ENCODE peak calls at places on chromosomes 3 and 15, in five cellular contexts. B is IMR-90, U is GM12878, N is K562, Z is A549. I is an unnamed sample.

GRCh38 chr3:34676431-34676830 is 878.0 kb downstream of the PDCD6IP start:
- DNase-seq in B (no peak), U (no peak), N (no peak), Z (no peak), I (no peak)

GRCh38 chr3:160343132-160343531 is 55.9 kb downstream of the IFT80 start:
- DNase-seq in B (peak; percentile 49), U (no peak), N (no peak), Z (no peak), I (peak; percentile 5)

GRCh38 chr3:177893321-177893720 is 642.9 kb upstream of the KCNMB2 start:
- DNase-seq in B (no peak), U (no peak), N (no peak), Z (no peak), I (no peak)

GRCh38 chr3:57131210-57131588 is 34.0 kb downstream of the IL17RD start:
- DNase-seq in B (no peak), U (no peak), N (no peak), Z (no peak), I (no peak)

GRCh38 chr15:77266708-77267387 is 153.1 kb downstream of the PEAK1 start:
- DNase-seq in B (peak; percentile 64), U (no peak), N (no peak), Z (no peak), I (no peak)

GRCh38 chr3:171227333-171227732 is 200.8 kb upstream of the SLC2A2 start:
- DNase-seq in B (no peak), U (no peak), N (no peak), Z (no peak), I (no peak)

GRCh38 chr15:58535337-58535736 is 103.5 kb downstream of the LIPC start:
- DNase-seq in B (no peak), U (no peak), N (no peak), Z (no peak), I (no peak)

GRCh38 chr15:72680931-72681330 is 5.1 kb downstream of the HIGD2B start:
- DNase-seq in B (no peak), U (no peak), N (no peak), Z (no peak), I (no peak)

GRCh38 chr3:186003610-186004009 is 65.8 kb upstream of the TRA2B start:
- DNase-seq in B (no peak), U (peak; percentile 20), N (no peak), Z (no peak), I (no peak)

GRCh38 chr3:149466192-149466591 is 8.3 kb upstream of the TM4SF4 start:
- DNase-seq in B (peak; percentile 90), U (no peak), N (no peak), Z (no peak), I (no peak)

GRCh38 chr3:9812870-9813483 is 2.9 kb downstream of the TTLL3 start:
- DNase-seq in B (no peak), U (no peak), N (no peak), Z (no peak), I (no peak)

GRCh38 chr3:109275702-109276293 is 40.5 kb downstream of the DPPA2 start:
- DNase-seq in B (peak; percentile 37), U (no peak), N (peak; percentile 24), Z (peak; percentile 40), I (peak; percentile 38)

GRCh38 chr3:50575372-50575771 is 6.0 kb downstream of the HEMK1 start:
- DNase-seq in B (peak; percentile 20), U (no peak), N (no peak), Z (no peak), I (no peak)

GRCh38 chr3:129021140-129021551 is 20.0 kb downstream of the EFCC1 start:
- DNase-seq in B (peak; percentile 83), U (no peak), N (no peak), Z (no peak), I (no peak)

GRCh38 chr3:155963557-155963956 is 93.1 kb downstream of the GMPS start:
- DNase-seq in B (peak; percentile 51), U (no peak), N (no peak), Z (no peak), I (no peak)

GRCh38 chr15:82613764-82614163 is 33.4 kb downstream of the CPEB1 start:
- DNase-seq in B (no peak), U (no peak), N (no peak), Z (no peak), I (no peak)

GRCh38 chr15:32908921-32909320 is 191.1 kb downstream of the GREM1 start:
- DNase-seq in B (no peak), U (no peak), N (no peak), Z (no peak), I (no peak)

GRCh38 chr3:4730734-4731133 is 237.6 kb downstream of the ITPR1 start:
- DNase-seq in B (no peak), U (no peak), N (no peak), Z (no peak), I (no peak)

GRCh38 chr3:41330465-41330864 is 131.2 kb downstream of the CTNNB1 start:
- DNase-seq in B (peak; percentile 47), U (no peak), N (no peak), Z (no peak), I (no peak)

GRCh38 chr3:3086239-3086638 is 23.9 kb downstream of the IL5RA start:
- DNase-seq in B (no peak), U (no peak), N (no peak), Z (no peak), I (no peak)

GRCh38 chr15:94829887-94830884 is 598.8 kb downstream of the MCTP2 start:
- DNase-seq in B (no peak), U (no peak), N (no peak), Z (no peak), I (no peak)

DNA sequence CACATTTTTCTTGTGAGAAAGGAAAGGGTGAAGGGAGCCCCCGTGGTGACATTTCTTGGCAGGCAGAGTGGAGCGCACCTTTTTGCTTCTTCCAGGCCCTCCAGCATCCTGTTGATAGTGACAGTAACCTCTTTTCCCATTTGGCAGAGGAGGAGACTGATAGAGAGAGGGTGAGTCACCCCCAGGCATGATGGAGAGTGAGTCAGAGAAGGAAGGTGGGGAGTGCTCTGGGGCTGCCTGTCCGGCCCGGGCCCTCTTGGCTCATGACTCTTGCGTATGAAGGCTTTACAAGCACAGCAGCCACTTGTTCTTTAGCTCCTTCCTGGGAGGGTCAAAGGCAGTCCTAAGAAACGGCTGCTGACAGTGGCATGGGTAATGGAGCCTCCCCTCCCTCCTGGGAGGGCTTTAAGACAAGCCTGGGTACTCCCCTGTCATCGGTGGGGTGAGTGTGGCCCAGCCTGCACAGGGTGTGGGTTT is 16.0 kb downstream of the ANKRD63 start:
- DNase-seq in B (peak; percentile 97), U (no peak), N (peak; percentile 90), Z (peak; percentile 85), I (no peak)
- TF ChIP-seq RCOR1 in B (peak; percentile 95), U (no peak), N (no peak), Z (no peak), I (no peak)

DNA sequence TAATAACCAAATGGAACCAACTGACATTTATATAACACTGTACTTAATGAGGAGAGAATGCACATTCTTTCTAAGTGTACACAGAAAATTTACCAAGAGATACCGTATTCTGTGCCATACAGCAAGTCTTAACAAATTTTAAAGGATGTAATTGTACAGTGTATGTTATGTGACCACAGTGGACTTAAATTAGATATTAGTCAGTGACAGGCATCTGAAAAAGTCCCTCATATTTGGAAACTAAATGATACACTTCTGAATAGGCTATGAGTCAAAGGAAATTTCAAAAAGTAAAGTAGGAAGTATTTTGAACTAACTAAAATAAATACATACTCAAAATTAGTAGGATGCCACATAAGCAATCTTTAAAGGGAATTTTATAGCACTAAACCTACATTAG is 59.6 kb upstream of the P3H2 start:
- DNase-seq in B (peak; percentile 78), U (no peak), N (no peak), Z (no peak), I (no peak)
- H3K27ac ChIP-seq in B (no peak overlapping the region), U (no peak overlapping the region), N (no peak overlapping the region), Z (no peak overlapping the region), I (peak overlapping the region; percentile 4)

DNA sequence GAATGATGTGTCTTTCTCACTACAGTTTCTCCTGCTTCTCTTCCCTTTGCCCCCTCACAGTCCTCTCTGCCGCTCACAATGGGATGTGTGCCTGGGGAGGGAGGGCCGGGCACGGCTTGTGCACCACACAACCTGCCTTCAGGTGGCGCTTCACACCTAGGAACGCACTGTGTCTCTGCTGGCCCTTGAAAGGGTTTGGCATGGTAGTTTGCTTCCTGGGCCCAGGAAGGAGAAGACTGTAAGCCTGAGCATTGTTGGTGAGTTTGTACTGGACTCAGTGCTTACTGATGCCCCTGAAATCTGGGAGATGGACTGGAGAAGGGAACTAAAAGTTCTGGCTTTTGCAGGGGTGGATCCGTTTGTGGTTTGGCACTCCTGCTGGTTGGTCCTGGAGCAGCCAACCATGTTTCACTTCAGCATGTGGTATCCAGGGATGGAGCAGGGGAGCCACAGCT is 9.2 kb downstream of the ALPK3 start:
- DNase-seq in B (no peak), U (no peak), N (peak; percentile 72), Z (peak; percentile 75), I (no peak)
- TF ChIP-seq RCOR1 in B (no peak), U (no peak), N (no peak), Z (no peak), I (no peak)

DNA sequence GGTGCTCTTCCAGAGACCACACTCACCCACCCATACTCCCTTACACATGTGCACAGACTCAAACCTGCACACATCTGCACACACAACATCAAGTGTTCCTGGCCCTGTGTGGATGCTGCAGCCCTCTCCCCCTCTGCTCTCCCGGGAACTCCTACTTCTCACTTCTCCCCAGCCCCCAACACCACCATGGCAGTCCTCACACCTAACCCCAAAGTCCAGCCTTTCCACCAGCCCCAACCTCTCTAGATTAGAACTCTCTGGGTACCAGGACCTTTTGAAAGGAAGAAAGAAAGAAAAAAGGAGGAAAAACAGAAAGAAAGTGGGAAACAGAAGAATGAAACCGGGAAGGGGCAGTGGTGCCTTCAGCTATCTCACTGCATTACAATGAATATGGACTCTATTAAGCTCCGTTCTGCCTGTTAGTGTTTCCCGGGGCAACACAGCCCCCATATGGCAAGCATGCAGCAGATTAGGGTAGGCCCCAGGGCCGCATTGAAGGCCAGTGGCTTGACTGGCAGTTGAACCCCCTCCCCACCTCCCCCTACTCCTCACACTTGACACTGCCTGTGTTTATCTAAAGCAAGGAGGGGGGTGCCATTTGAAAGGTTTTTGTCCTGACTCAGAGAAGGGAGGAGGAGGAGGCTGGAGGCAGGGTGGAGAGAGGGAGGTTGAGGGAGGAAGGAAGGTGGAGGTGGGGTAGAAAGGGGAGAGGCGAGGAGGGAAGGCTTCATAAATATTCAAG is 30.1 kb downstream of the BOC start:
- DNase-seq in B (peak; percentile 22), U (no peak), N (no peak), Z (no peak), I (peak; percentile 36)
- H3K27ac ChIP-seq in B (no peak overlapping the region), U (no peak overlapping the region), N (no peak overlapping the region), Z (peak overlapping the region; percentile 4), I (peak overlapping the region; percentile 66)

DNA sequence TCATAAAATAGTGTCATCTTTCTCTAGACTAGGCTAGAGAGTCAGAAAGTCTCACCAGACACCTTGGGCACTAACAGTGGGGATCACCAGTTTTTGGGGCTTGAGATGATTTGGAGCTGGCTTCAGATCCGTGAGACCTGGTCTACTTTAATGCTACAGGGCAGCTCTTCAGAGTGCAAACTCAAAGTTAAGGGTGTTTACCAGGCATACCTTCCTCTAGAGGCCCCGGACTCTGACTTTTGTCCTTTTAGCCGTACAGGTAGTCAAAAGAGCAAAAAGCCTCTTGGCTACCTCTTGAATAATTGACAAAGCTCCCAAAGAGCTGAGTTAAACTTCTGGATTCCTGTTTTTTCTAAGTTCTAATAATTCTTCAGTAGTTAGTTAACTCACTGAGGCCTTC is 41.4 kb upstream of the CCR4 start:
- DNase-seq in B (no peak), U (no peak), N (peak; percentile 2), Z (no peak), I (no peak)
- TF ChIP-seq RCOR1 in B (no peak), U (no peak), N (no peak), Z (no peak), I (no peak)